ENCODE peak calls at places on chromosomes 4 and X, in nine cellular contexts. E is hepatocyte; M is sciatic nerve; I is activated CD8-positive, alpha-beta memory T cell treated with anti-CD3 and anti-CD28 coated beads for 1 hour; N is upper lobe of left lung; D is activated CD8-positive, alpha-beta T cell treated with anti-CD3 and anti-CD28 coated beads, Interleukin-2, amount 10 ng/mL, durations not matched to agents 7 days and 5 days; U is amygdala; G is psoas muscle; T is substantia nigra. X is an unnamed sample.
A peak's percentile ranks its signal among the peaks of the same experiment; 100 is the strongest.

GRCh38 chr4:55311792-55312490 is 34.1 kb upstream of the SRD5A3 start:
- DNase-seq in E (no peak), M (no peak), I (no peak), N (peak; percentile 28), D (no peak), U (no peak), G (no peak), T (peak; percentile 20), X (peak; percentile 40)

GRCh38 chrX:133537142-133537541 is 121.9 kb upstream of the GPC4 start:
- DNase-seq in E (no peak), M (no peak), I (no peak), N (no peak), D (no peak), U (no peak), G (no peak), T (no peak), X (no peak)

GRCh38 chr4:55722132-55722531 is 86.0 kb upstream of the NMU start:
- DNase-seq in E (no peak), M (no peak), I (no peak), N (no peak), D (no peak), U (no peak), G (no peak), T (no peak), X (no peak)

GRCh38 chr4:153082322-153083301 is 121.6 kb upstream of the TRIM2 start:
- DNase-seq in E (no peak), M (peak; percentile 40), I (no peak), N (no peak), D (peak; percentile 30), U (no peak), G (no peak), T (no peak), X (no peak)

GRCh38 chr4:17647176-17647806 is 32.9 kb downstream of the MED28 start:
- DNase-seq in E (no peak), M (no peak), I (no peak), N (no peak), D (no peak), U (no peak), G (no peak), T (no peak), X (no peak)

GRCh38 chrX:65451663-65452062 is 82.9 kb downstream of the LAS1L start:
- DNase-seq in E (peak; percentile 48), M (no peak), I (no peak), N (no peak), D (peak; percentile 36), U (no peak), G (no peak), T (no peak), X (peak; percentile 26)

GRCh38 chr4:14816592-14817273 is 185.5 kb upstream of the CPEB2 start:
- DNase-seq in E (no peak), M (no peak), I (no peak), N (no peak), D (no peak), U (no peak), G (no peak), T (no peak), X (no peak)

GRCh38 chr4:19850909-19851308 is 400.8 kb upstream of the SLIT2 start:
- DNase-seq in E (no peak), M (no peak), I (no peak), N (no peak), D (no peak), U (no peak), G (no peak), T (no peak), X (peak; percentile 60)

GRCh38 chr4:22962186-22962786 is 269.5 kb downstream of the GBA3 start:
- DNase-seq in E (peak; percentile 54), M (no peak), I (no peak), N (no peak), D (no peak), U (no peak), G (no peak), T (no peak), X (peak; percentile 30)

GRCh38 chr4:43330288-43330687 is 437.8 kb downstream of the GRXCR1 start:
- DNase-seq in E (no peak), M (no peak), I (no peak), N (no peak), D (no peak), U (no peak), G (no peak), T (no peak), X (peak; percentile 54)

GRCh38 chrX:140040397-140040796 is 75.1 kb upstream of the CXorf66 start:
- DNase-seq in E (peak; percentile 61), M (no peak), I (no peak), N (no peak), D (no peak), U (no peak), G (no peak), T (no peak), X (no peak)

GRCh38 chr4:113524096-113524495 is 237.4 kb downstream of the CAMK2D start:
- DNase-seq in E (no peak), M (no peak), I (no peak), N (no peak), D (no peak), U (no peak), G (no peak), T (no peak), X (no peak)

GRCh38 chrX:12060489-12061260 is 77.6 kb upstream of the FRMPD4 start:
- DNase-seq in E (no peak), M (no peak), I (no peak), N (no peak), D (no peak), U (no peak), G (no peak), T (no peak), X (no peak)

X was measured in cardiac muscle cell.